ENCODE peak calls at places on chromosomes 5 and 9, in nine cellular contexts. Y is chondrocyte; R is substantia nigra; B is kidney tubule cell; L is cardiac muscle cell; G is HuH-7; N is BE2C; U is effector memory CD4-positive, alpha-beta T cell; K is dermis microvascular lymphatic vessel endothelial cell. C is an unnamed sample.

GRCh38 chr9:35501941-35502340 is 12.0 kb downstream of the RUSC2 start:
- DNase-seq in U (no peak), B (no peak), Y (no peak), G (no peak), K (no peak), R (no peak), N (no peak), L (no peak), C (no peak)

GRCh38 chr9:121784706-121785426 is 133.4 kb downstream of the DAB2IP start:
- DNase-seq in B (no peak), N (peak; percentile 7), R (no peak), G (no peak), Y (peak; percentile 80), K (no peak), U (no peak), L (no peak), C (no peak)

GRCh38 chr5:37197340-37198050 is 51.7 kb downstream of the CPLANE1 start:
- DNase-seq in Y (no peak), U (no peak), L (no peak), R (no peak), G (no peak), B (no peak), N (no peak), K (peak; percentile 40), C (no peak)

GRCh38 chr5:17167171-17167891 is 50.1 kb upstream of the BASP1 start:
- DNase-seq in Y (no peak), R (no peak), U (no peak), N (no peak), L (no peak), B (peak; percentile 44), G (no peak), K (no peak), C (no peak)

GRCh38 chr5:132344775-132345514 is 24.6 kb upstream of the SLC22A5 start:
- DNase-seq in L (no peak), Y (no peak), K (no peak), U (no peak), N (no peak), G (no peak), R (no peak), B (no peak), C (no peak)

GRCh38 chr5:132479073-132479811 is 11.3 kb downstream of the IRF1 start:
- DNase-seq in R (no peak), U (no peak), K (no peak), B (peak; percentile 46), L (no peak), G (no peak), N (no peak), Y (peak; percentile 0), C (no peak)

GRCh38 chr9:129945314-129945713 is 97.7 kb downstream of the FNBP1 start:
- DNase-seq in L (no peak), K (no peak), B (no peak), G (no peak), U (no peak), R (no peak), Y (no peak), N (no peak), C (no peak)

GRCh38 chr5:159965031-159965837 is 43.7 kb upstream of the TTC1 start:
- DNase-seq in Y (no peak), U (no peak), G (peak; percentile 55), R (peak; percentile 4), B (peak; percentile 70), N (peak; percentile 70), L (peak; percentile 78), K (peak; percentile 21), C (peak; percentile 57)

GRCh38 chr9:117266855-117267497 is 147.9 kb downstream of the ASTN2 start:
- DNase-seq in L (no peak), K (no peak), Y (no peak), B (no peak), N (no peak), U (no peak), G (no peak), R (no peak), C (no peak)

GRCh38 chr5:5344051-5344571 is 78.4 kb upstream of the ICE1 start:
- DNase-seq in R (no peak), B (no peak), N (peak; percentile 68), K (peak; percentile 65), U (no peak), Y (no peak), G (no peak), L (no peak), C (no peak)

GRCh38 chr5:52604151-52604550 is 183.6 kb upstream of the ITGA1 start:
- DNase-seq in K (no peak), G (no peak), B (peak; percentile 50), R (no peak), N (no peak), U (no peak), L (no peak), Y (no peak), C (no peak)

GRCh38 chr5:1546556-1546955 is 22.8 kb upstream of the LPCAT1 start:
- DNase-seq in L (no peak), R (no peak), Y (peak; percentile 80), B (peak; percentile 44), U (no peak), G (no peak), K (no peak), N (no peak), C (no peak)

GRCh38 chr9:94449486-94449885 is 105.4 kb upstream of the PCAT7 start:
- DNase-seq in B (no peak), G (no peak), K (no peak), Y (no peak), N (no peak), U (no peak), L (no peak), R (no peak), C (no peak)

GRCh38 chr9:134384811-134385479 is 58.7 kb downstream of the RXRA start:
- DNase-seq in K (no peak), L (no peak), R (peak; percentile 80), B (no peak), U (no peak), N (no peak), Y (no peak), G (no peak), C (peak; percentile 31)

GRCh38 chr5:173497685-173498084 is 118.8 kb downstream of the BOD1 start:
- DNase-seq in L (no peak), N (no peak), B (no peak), R (no peak), G (no peak), Y (no peak), K (no peak), U (no peak), C (no peak)

GRCh38 chr5:2755811-2756210 is 4.3 kb upstream of the IRX2 start:
- DNase-seq in G (no peak), K (no peak), U (no peak), B (peak; percentile 4), R (no peak), L (peak; percentile 30), N (no peak), Y (no peak), C (no peak)

GRCh38 chr5:171431251-171431777 is 11.9 kb downstream of the FGF18 start:
- DNase-seq in L (no peak), G (no peak), N (no peak), Y (peak; percentile 36), U (no peak), K (no peak), B (no peak), R (no peak), C (no peak)

GRCh38 chr5:15500326-15500958 is 462 bp downstream of the FBXL7 start:
- DNase-seq in Y (peak; percentile 93), N (peak; percentile 50), K (no peak), G (no peak), R (peak; percentile 58), U (no peak), L (peak; percentile 30), B (peak; percentile 43), C (peak; percentile 42)

GRCh38 chr5:95620030-95620869 is at the start of gene GPR150:
- DNase-seq in U (peak; percentile 48), K (no peak), L (peak; percentile 61), R (peak; percentile 12), N (peak; percentile 86), Y (no peak), G (peak; percentile 50), B (peak; percentile 60), C (peak; percentile 40)

GRCh38 chr9:114397848-114398605 is 10.2 kb upstream of the AKNA start:
- DNase-seq in B (peak; percentile 94), U (peak; percentile 90), N (peak; percentile 98), G (peak; percentile 96), Y (no peak), L (peak; percentile 97), K (peak; percentile 66), R (peak; percentile 94), C (peak; percentile 93)

GRCh38 chr5:108681079-108681921 is 66.4 kb upstream of the FER start:
- DNase-seq in N (peak; percentile 39), B (peak; percentile 64), L (peak; percentile 69), U (no peak), K (peak; percentile 56), G (peak; percentile 34), R (no peak), Y (no peak), C (peak; percentile 17)

GRCh38 chr9:132164604-132165362 is 2.9 kb downstream of the NTNG2 start:
- DNase-seq in N (no peak), G (no peak), U (no peak), K (peak; percentile 12), L (no peak), B (peak; percentile 45), R (no peak), Y (no peak), C (no peak)

GRCh38 chr5:168681556-168682183 is 102.5 kb upstream of the PANK3 start:
- DNase-seq in K (peak; percentile 28), B (peak; percentile 57), R (no peak), Y (peak; percentile 72), U (no peak), N (no peak), G (no peak), L (peak; percentile 78), C (no peak)

GRCh38 chr9:120412425-120412951 is 167.5 kb downstream of the CDK5RAP2 start:
- DNase-seq in B (peak; percentile 47), N (no peak), G (peak; percentile 20), Y (no peak), L (no peak), R (no peak), U (no peak), K (peak; percentile 43), C (no peak)

GRCh38 chr5:112703866-112704820 is 33.5 kb upstream of the APC start:
- DNase-seq in G (no peak), K (no peak), L (no peak), Y (no peak), R (no peak), B (no peak), U (no peak), N (no peak), C (no peak)

GRCh38 chr9:13718086-13718485 is 438.6 kb upstream of the MPDZ start:
- DNase-seq in K (no peak), N (no peak), B (peak; percentile 34), L (no peak), R (no peak), Y (no peak), U (no peak), G (no peak), C (no peak)

GRCh38 chr5:95725937-95726810 is 5.0 kb upstream of the RHOBTB3 start:
- DNase-seq in N (no peak), Y (no peak), L (no peak), K (no peak), R (no peak), B (no peak), U (no peak), G (no peak), C (no peak)

GRCh38 chr9:87386490-87386889 is 111.2 kb upstream of the DAPK1 start:
- DNase-seq in R (no peak), L (no peak), N (no peak), B (peak; percentile 59), K (no peak), U (no peak), G (no peak), Y (no peak), C (no peak)

GRCh38 chr5:54538156-54538555 is 20.6 kb downstream of the SNX18 start:
- DNase-seq in Y (no peak), R (no peak), U (no peak), L (no peak), G (no peak), K (no peak), B (no peak), N (no peak), C (no peak)

GRCh38 chr5:123088031-123088805 is 823 bp upstream of the PRDM6 start:
- DNase-seq in Y (no peak), B (no peak), L (no peak), K (no peak), N (no peak), G (peak; percentile 63), U (no peak), R (no peak), C (peak; percentile 10)

GRCh38 chr5:137531266-137531665 is 32.1 kb upstream of the SPOCK1 start:
- DNase-seq in N (no peak), B (no peak), U (no peak), Y (no peak), K (no peak), G (no peak), L (no peak), R (no peak), C (no peak)

C was measured in neural crest cell.